ENCODE peak calls at places on chromosome 22, in four cellular contexts. E, B, H and C are unnamed samples.
A peak's percentile ranks its signal among the peaks of the same experiment; 100 is the strongest.

GRCh38 chr22:26995222-26995621 is 337.8 kb downstream of the MIAT start:
- DNase-seq in E (no peak), B (peak; percentile 19), H (no peak), C (no peak)

GRCh38 chr22:38190581-38190980 is 9.0 kb upstream of the PLA2G6 start:
- DNase-seq in E (no peak), B (no peak), H (no peak), C (no peak)

GRCh38 chr22:25172153-25172552 is 27.5 kb upstream of the CRYBB3 start:
- DNase-seq in E (no peak), B (no peak), H (no peak), C (no peak)

GRCh38 chr22:24185001-24185500 is 3.8 kb downstream of the SUSD2 start:
- DNase-seq in E (no peak), B (no peak), H (no peak), C (no peak)

GRCh38 chr22:36617694-36618522 is 85.6 kb downstream of the CACNG2 start:
- DNase-seq in E (no peak), B (no peak), H (no peak), C (no peak)

GRCh38 chr22:39439170-39439569 is 17.6 kb upstream of the MGAT3 start:
- DNase-seq in E (no peak), B (no peak), H (no peak), C (no peak)

GRCh38 chr22:48371391-48371790 is 1456.3 kb downstream of the BRD1 start:
- DNase-seq in E (no peak), B (no peak), H (no peak), C (no peak)

GRCh38 chr22:17753401-17753989 is 20.8 kb downstream of the BID start:
- DNase-seq in E (no peak), B (no peak), H (no peak), C (no peak)

GRCh38 chr22:32836286-32836859 is 34.9 kb downstream of the TIMP3 start:
- DNase-seq in E (no peak), B (no peak), H (no peak), C (no peak)

GRCh38 chr22:38754247-38755154 is 1.3 kb downstream of the SUN2 start:
- DNase-seq in E (peak; percentile 79), B (peak; percentile 32), H (no peak), C (no peak)